ENCODE peak calls at places on chromosomes 16 and 17, in eight cellular contexts. One of them, this sample, is unnamed.

GRCh38 chr17:68596411-68596945 is 4.7 kb downstream of the FAM20A start:
- DNase-seq in endothelial cell of umbilical vein: no peak
- DNase-seq in HT1080: no peak
- DNase-seq in myocyte: no peak
- DNase-seq in amniotic stem cell: no peak
- DNase-seq in LoVo: no peak
- DNase-seq in SW480: no peak
- DNase-seq in HTR-8/SVneo: no peak
- DNase-seq in this sample: no peak

GRCh38 chr17:44932096-44932495 is 15.5 kb downstream of the KIF18B start:
- DNase-seq in myocyte: no peak
- DNase-seq in LoVo: no peak
- DNase-seq in SW480: no peak
- DNase-seq in HTR-8/SVneo: no peak
- DNase-seq in amniotic stem cell: no peak
- DNase-seq in endothelial cell of umbilical vein: no peak
- DNase-seq in HT1080: no peak
- DNase-seq in this sample: no peak

GRCh38 chr16:89155851-89156739 is 15.5 kb upstream of the CDH15 start:
- DNase-seq in SW480: no peak
- DNase-seq in HT1080: no peak
- DNase-seq in amniotic stem cell: no peak
- DNase-seq in endothelial cell of umbilical vein: no peak
- DNase-seq in HTR-8/SVneo: no peak
- DNase-seq in LoVo: no peak
- DNase-seq in myocyte: peak
- DNase-seq in this sample: no peak

GRCh38 chr16:57045694-57046381 is 46.5 kb upstream of the CPNE2 start:
- DNase-seq in HTR-8/SVneo: peak
- DNase-seq in endothelial cell of umbilical vein: peak
- DNase-seq in SW480: peak
- DNase-seq in LoVo: no peak
- DNase-seq in HT1080: no peak
- DNase-seq in myocyte: peak
- DNase-seq in amniotic stem cell: peak
- DNase-seq in this sample: no peak

GRCh38 chr17:79027274-79027924 is 3.4 kb downstream of the C1QTNF1 start:
- DNase-seq in HTR-8/SVneo: no peak
- DNase-seq in LoVo: peak
- DNase-seq in endothelial cell of umbilical vein: no peak
- DNase-seq in myocyte: no peak
- DNase-seq in HT1080: no peak
- DNase-seq in SW480: peak
- DNase-seq in amniotic stem cell: no peak
- DNase-seq in this sample: peak

GRCh38 chr16:3266873-3267537 is 10.6 kb upstream of the MEFV start:
- DNase-seq in LoVo: peak
- DNase-seq in HT1080: peak
- DNase-seq in endothelial cell of umbilical vein: peak
- DNase-seq in HTR-8/SVneo: peak
- DNase-seq in amniotic stem cell: no peak
- DNase-seq in SW480: peak
- DNase-seq in myocyte: peak
- DNase-seq in this sample: no peak

GRCh38 chr16:672371-672770 is 3.1 kb upstream of the RHBDL1 start:
- DNase-seq in LoVo: no peak
- DNase-seq in myocyte: no peak
- DNase-seq in endothelial cell of umbilical vein: no peak
- DNase-seq in amniotic stem cell: no peak
- DNase-seq in HTR-8/SVneo: no peak
- DNase-seq in SW480: no peak
- DNase-seq in HT1080: no peak
- DNase-seq in this sample: no peak

GRCh38 chr16:58024673-58025350 is 742 bp upstream of the MMP15 start:
- DNase-seq in HTR-8/SVneo: no peak
- DNase-seq in HT1080: no peak
- DNase-seq in SW480: peak
- DNase-seq in endothelial cell of umbilical vein: no peak
- DNase-seq in amniotic stem cell: no peak
- DNase-seq in LoVo: peak
- DNase-seq in myocyte: no peak
- DNase-seq in this sample: no peak

GRCh38 chr17:58277107-58277506 is 3.6 kb downstream of the MPO start:
- DNase-seq in LoVo: no peak
- DNase-seq in HT1080: no peak
- DNase-seq in myocyte: peak
- DNase-seq in endothelial cell of umbilical vein: no peak
- DNase-seq in amniotic stem cell: no peak
- DNase-seq in SW480: no peak
- DNase-seq in HTR-8/SVneo: no peak
- DNase-seq in this sample: no peak

GRCh38 chr16:85820604-85821372 is 21.3 kb downstream of the COX4I1 start:
- DNase-seq in LoVo: no peak
- DNase-seq in amniotic stem cell: no peak
- DNase-seq in HTR-8/SVneo: no peak
- DNase-seq in endothelial cell of umbilical vein: no peak
- DNase-seq in myocyte: no peak
- DNase-seq in HT1080: no peak
- DNase-seq in SW480: no peak
- DNase-seq in this sample: no peak

GRCh38 chr16:88790312-88791150 is 5.5 kb upstream of the PIEZO1 start:
- DNase-seq in amniotic stem cell: no peak
- DNase-seq in myocyte: no peak
- DNase-seq in LoVo: no peak
- DNase-seq in SW480: peak
- DNase-seq in HTR-8/SVneo: no peak
- DNase-seq in endothelial cell of umbilical vein: no peak
- DNase-seq in HT1080: no peak
- DNase-seq in this sample: no peak

GRCh38 chr17:47800686-47801085 is 20.9 kb downstream of the OSBPL7 start:
- DNase-seq in LoVo: no peak
- DNase-seq in SW480: no peak
- DNase-seq in endothelial cell of umbilical vein: no peak
- DNase-seq in myocyte: no peak
- DNase-seq in HT1080: no peak
- DNase-seq in HTR-8/SVneo: no peak
- DNase-seq in amniotic stem cell: no peak
- DNase-seq in this sample: peak

GRCh38 chr17:77616243-77616731 is 342.2 kb upstream of the TNRC6C start:
- DNase-seq in HTR-8/SVneo: no peak
- DNase-seq in amniotic stem cell: no peak
- DNase-seq in LoVo: no peak
- DNase-seq in endothelial cell of umbilical vein: no peak
- DNase-seq in myocyte: no peak
- DNase-seq in HT1080: peak
- DNase-seq in SW480: no peak
- DNase-seq in this sample: no peak

GRCh38 chr17:15514469-15514868 is 47.0 kb upstream of the CDRT4 start:
- DNase-seq in myocyte: no peak
- DNase-seq in HTR-8/SVneo: no peak
- DNase-seq in SW480: no peak
- DNase-seq in LoVo: no peak
- DNase-seq in HT1080: no peak
- DNase-seq in endothelial cell of umbilical vein: no peak
- DNase-seq in amniotic stem cell: no peak
- DNase-seq in this sample: no peak

GRCh38 chr16:72939247-72939646 is 108.7 kb downstream of the ZFHX3 start:
- DNase-seq in LoVo: no peak
- DNase-seq in endothelial cell of umbilical vein: no peak
- DNase-seq in HTR-8/SVneo: no peak
- DNase-seq in HT1080: no peak
- DNase-seq in myocyte: peak
- DNase-seq in amniotic stem cell: no peak
- DNase-seq in SW480: no peak
- DNase-seq in this sample: peak

GRCh38 chr16:83336630-83337029 is 471.1 kb upstream of the HSBP1 start:
- DNase-seq in SW480: no peak
- DNase-seq in HT1080: peak
- DNase-seq in HTR-8/SVneo: peak
- DNase-seq in myocyte: peak
- DNase-seq in endothelial cell of umbilical vein: peak
- DNase-seq in LoVo: no peak
- DNase-seq in amniotic stem cell: no peak
- DNase-seq in this sample: no peak

GRCh38 chr16:78257376-78257728 is 157.9 kb downstream of the WWOX start:
- DNase-seq in endothelial cell of umbilical vein: no peak
- DNase-seq in HTR-8/SVneo: no peak
- DNase-seq in amniotic stem cell: no peak
- DNase-seq in SW480: no peak
- DNase-seq in HT1080: no peak
- DNase-seq in myocyte: no peak
- DNase-seq in LoVo: no peak
- DNase-seq in this sample: no peak

GRCh38 chr16:49699718-49700117 is 156.2 kb downstream of the ZNF423 start:
- DNase-seq in HT1080: no peak
- DNase-seq in endothelial cell of umbilical vein: no peak
- DNase-seq in SW480: no peak
- DNase-seq in HTR-8/SVneo: no peak
- DNase-seq in LoVo: no peak
- DNase-seq in myocyte: no peak
- DNase-seq in amniotic stem cell: no peak
- DNase-seq in this sample: no peak

GRCh38 chr16:28924399-28924761 is 658 bp downstream of the RABEP2 start:
- DNase-seq in LoVo: no peak
- DNase-seq in HTR-8/SVneo: no peak
- DNase-seq in HT1080: no peak
- DNase-seq in amniotic stem cell: no peak
- DNase-seq in endothelial cell of umbilical vein: no peak
- DNase-seq in SW480: no peak
- DNase-seq in myocyte: no peak
- DNase-seq in this sample: peak

GRCh38 chr16:28604186-28604565 is 5.7 kb downstream of the SULT1A1 start:
- DNase-seq in myocyte: no peak
- DNase-seq in LoVo: no peak
- DNase-seq in HTR-8/SVneo: no peak
- DNase-seq in amniotic stem cell: no peak
- DNase-seq in endothelial cell of umbilical vein: no peak
- DNase-seq in SW480: no peak
- DNase-seq in HT1080: no peak
- DNase-seq in this sample: no peak

GRCh38 chr17:29069526-29070041 is 26.6 kb downstream of the PIPOX start:
- DNase-seq in SW480: peak
- DNase-seq in HT1080: no peak
- DNase-seq in HTR-8/SVneo: no peak
- DNase-seq in LoVo: no peak
- DNase-seq in endothelial cell of umbilical vein: peak
- DNase-seq in myocyte: no peak
- DNase-seq in amniotic stem cell: no peak
- DNase-seq in this sample: no peak

GRCh38 chr17:29190039-29190438 is 9.8 kb upstream of the MYO18A start:
- DNase-seq in SW480: no peak
- DNase-seq in LoVo: no peak
- DNase-seq in endothelial cell of umbilical vein: no peak
- DNase-seq in HTR-8/SVneo: no peak
- DNase-seq in HT1080: no peak
- DNase-seq in amniotic stem cell: no peak
- DNase-seq in myocyte: no peak
- DNase-seq in this sample: no peak

GRCh38 chr17:15351925-15352324 is 10.5 kb upstream of the TEKT3 start:
- DNase-seq in myocyte: peak
- DNase-seq in LoVo: peak
- DNase-seq in HTR-8/SVneo: peak
- DNase-seq in HT1080: peak
- DNase-seq in amniotic stem cell: peak
- DNase-seq in endothelial cell of umbilical vein: no peak
- DNase-seq in SW480: no peak
- DNase-seq in this sample: no peak

GRCh38 chr17:66625321-66625767 is 209.6 kb upstream of the CACNG5 start:
- DNase-seq in HTR-8/SVneo: peak
- DNase-seq in amniotic stem cell: no peak
- DNase-seq in HT1080: peak
- DNase-seq in endothelial cell of umbilical vein: peak
- DNase-seq in LoVo: peak
- DNase-seq in myocyte: peak
- DNase-seq in SW480: peak
- DNase-seq in this sample: no peak

GRCh38 chr17:50219345-50219744 is 17.9 kb upstream of the COL1A1 start:
- DNase-seq in LoVo: no peak
- DNase-seq in HT1080: peak
- DNase-seq in HTR-8/SVneo: peak
- DNase-seq in amniotic stem cell: peak
- DNase-seq in myocyte: peak
- DNase-seq in endothelial cell of umbilical vein: no peak
- DNase-seq in SW480: peak
- DNase-seq in this sample: no peak

GRCh38 chr16:85624646-85625045 is 11.5 kb downstream of the GSE1 start:
- DNase-seq in myocyte: no peak
- DNase-seq in SW480: no peak
- DNase-seq in HT1080: no peak
- DNase-seq in amniotic stem cell: no peak
- DNase-seq in endothelial cell of umbilical vein: no peak
- DNase-seq in LoVo: no peak
- DNase-seq in HTR-8/SVneo: no peak
- DNase-seq in this sample: no peak

GRCh38 chr17:3875317-3875716 is 17.5 kb downstream of the CAMKK1 start:
- DNase-seq in HTR-8/SVneo: no peak
- DNase-seq in myocyte: no peak
- DNase-seq in endothelial cell of umbilical vein: no peak
- DNase-seq in amniotic stem cell: no peak
- DNase-seq in HT1080: no peak
- DNase-seq in SW480: no peak
- DNase-seq in LoVo: no peak
- DNase-seq in this sample: no peak

GRCh38 chr16:12617401-12617819 is 186.3 kb downstream of the CPPED1 start:
- DNase-seq in HTR-8/SVneo: no peak
- DNase-seq in LoVo: no peak
- DNase-seq in HT1080: no peak
- DNase-seq in amniotic stem cell: no peak
- DNase-seq in SW480: no peak
- DNase-seq in myocyte: no peak
- DNase-seq in endothelial cell of umbilical vein: no peak
- DNase-seq in this sample: peak

GRCh38 chr17:82848022-82848592 is 8.3 kb upstream of the ZNF750 start:
- DNase-seq in HT1080: no peak
- DNase-seq in SW480: peak
- DNase-seq in LoVo: peak
- DNase-seq in amniotic stem cell: peak
- DNase-seq in endothelial cell of umbilical vein: peak
- DNase-seq in HTR-8/SVneo: no peak
- DNase-seq in myocyte: peak
- DNase-seq in this sample: no peak

GRCh38 chr16:29848420-29849297 is 14.4 kb downstream of the CDIPT start:
- DNase-seq in amniotic stem cell: no peak
- DNase-seq in endothelial cell of umbilical vein: peak
- DNase-seq in LoVo: peak
- DNase-seq in HT1080: peak
- DNase-seq in HTR-8/SVneo: peak
- DNase-seq in SW480: peak
- DNase-seq in myocyte: peak
- DNase-seq in this sample: no peak

GRCh38 chr17:74299618-74300009 is 25.6 kb downstream of the DNAI2 start:
- DNase-seq in myocyte: no peak
- DNase-seq in endothelial cell of umbilical vein: no peak
- DNase-seq in amniotic stem cell: no peak
- DNase-seq in LoVo: no peak
- DNase-seq in HTR-8/SVneo: no peak
- DNase-seq in SW480: no peak
- DNase-seq in HT1080: no peak
- DNase-seq in this sample: no peak

GRCh38 chr16:57619606-57620315 is 8.7 kb upstream of the ADGRG1 start:
- DNase-seq in HT1080: no peak
- DNase-seq in myocyte: no peak
- DNase-seq in amniotic stem cell: no peak
- DNase-seq in SW480: peak
- DNase-seq in LoVo: no peak
- DNase-seq in endothelial cell of umbilical vein: no peak
- DNase-seq in HTR-8/SVneo: no peak
- DNase-seq in this sample: peak

GRCh38 chr16:67884-68789 is 4.3 kb downstream of the RHBDF1 start:
- DNase-seq in HTR-8/SVneo: no peak
- DNase-seq in LoVo: no peak
- DNase-seq in myocyte: peak
- DNase-seq in amniotic stem cell: no peak
- DNase-seq in HT1080: no peak
- DNase-seq in SW480: no peak
- DNase-seq in endothelial cell of umbilical vein: no peak
- DNase-seq in this sample: no peak

GRCh38 chr17:63976702-63977101 is 4.0 kb upstream of the SCN4A start:
- DNase-seq in SW480: no peak
- DNase-seq in LoVo: no peak
- DNase-seq in endothelial cell of umbilical vein: no peak
- DNase-seq in HT1080: no peak
- DNase-seq in myocyte: no peak
- DNase-seq in HTR-8/SVneo: no peak
- DNase-seq in amniotic stem cell: no peak
- DNase-seq in this sample: no peak

This sample was measured in coronary artery.